ENCODE peak calls at places on chromosomes 1 and 21, in five cellular contexts. One of them, this sample, is unnamed.

GRCh38 chr1:204828352-204828850 is 42.3 kb upstream of the NFASC start:
- DNase-seq in CD8-positive, alpha-beta T cell: no peak
- DNase-seq in A549: peak
- DNase-seq in CD4-positive, alpha-beta T cell: peak
- DNase-seq in BJ: no peak
- DNase-seq in this sample: peak

GRCh38 chr1:234546890-234547788 is 62.8 kb downstream of the IRF2BP2 start:
- DNase-seq in CD8-positive, alpha-beta T cell: no peak
- DNase-seq in A549: no peak
- DNase-seq in CD4-positive, alpha-beta T cell: no peak
- DNase-seq in BJ: no peak
- DNase-seq in this sample: no peak

GRCh38 chr1:18469514-18469913 is 11.2 kb upstream of the KLHDC7A start:
- DNase-seq in CD8-positive, alpha-beta T cell: no peak
- DNase-seq in A549: no peak
- DNase-seq in CD4-positive, alpha-beta T cell: no peak
- DNase-seq in BJ: no peak
- DNase-seq in this sample: no peak

GRCh38 chr1:99607590-99607989 is 38.3 kb upstream of the PALMD start:
- DNase-seq in CD8-positive, alpha-beta T cell: no peak
- DNase-seq in A549: no peak
- DNase-seq in CD4-positive, alpha-beta T cell: no peak
- DNase-seq in BJ: no peak
- DNase-seq in this sample: no peak

GRCh38 chr1:149986486-149987296 is 23.8 kb downstream of the OTUD7B start:
- DNase-seq in CD8-positive, alpha-beta T cell: no peak
- DNase-seq in A549: no peak
- DNase-seq in CD4-positive, alpha-beta T cell: no peak
- DNase-seq in BJ: peak
- DNase-seq in this sample: no peak

GRCh38 chr1:117622726-117623125 is 16.9 kb downstream of the TENT5C start:
- DNase-seq in CD8-positive, alpha-beta T cell: peak
- DNase-seq in A549: no peak
- DNase-seq in CD4-positive, alpha-beta T cell: no peak
- DNase-seq in BJ: no peak
- DNase-seq in this sample: no peak

GRCh38 chr1:39847940-39848339 is 35.4 kb downstream of the TRIT1 start:
- DNase-seq in CD8-positive, alpha-beta T cell: no peak
- DNase-seq in A549: no peak
- DNase-seq in CD4-positive, alpha-beta T cell: no peak
- DNase-seq in BJ: no peak
- DNase-seq in this sample: no peak

GRCh38 chr21:44966135-44967081 is 26.6 kb downstream of the SLX9 start:
- DNase-seq in CD8-positive, alpha-beta T cell: no peak
- DNase-seq in A549: no peak
- DNase-seq in CD4-positive, alpha-beta T cell: no peak
- DNase-seq in BJ: no peak
- DNase-seq in this sample: no peak

GRCh38 chr1:56284933-56285332 is 294.4 kb downstream of the PLPP3 start:
- DNase-seq in CD8-positive, alpha-beta T cell: no peak
- DNase-seq in A549: peak
- DNase-seq in CD4-positive, alpha-beta T cell: no peak
- DNase-seq in BJ: peak
- DNase-seq in this sample: no peak

GRCh38 chr1:236143104-236143948 is 987 bp downstream of the GPR137B start:
- DNase-seq in CD8-positive, alpha-beta T cell: peak
- DNase-seq in A549: no peak
- DNase-seq in CD4-positive, alpha-beta T cell: no peak
- DNase-seq in BJ: no peak
- DNase-seq in this sample: peak

GRCh38 chr1:230858918-230859819 is 9.2 kb downstream of the C1orf198 start:
- DNase-seq in CD8-positive, alpha-beta T cell: no peak
- DNase-seq in A549: no peak
- DNase-seq in CD4-positive, alpha-beta T cell: no peak
- DNase-seq in BJ: peak
- DNase-seq in this sample: no peak

DNA sequence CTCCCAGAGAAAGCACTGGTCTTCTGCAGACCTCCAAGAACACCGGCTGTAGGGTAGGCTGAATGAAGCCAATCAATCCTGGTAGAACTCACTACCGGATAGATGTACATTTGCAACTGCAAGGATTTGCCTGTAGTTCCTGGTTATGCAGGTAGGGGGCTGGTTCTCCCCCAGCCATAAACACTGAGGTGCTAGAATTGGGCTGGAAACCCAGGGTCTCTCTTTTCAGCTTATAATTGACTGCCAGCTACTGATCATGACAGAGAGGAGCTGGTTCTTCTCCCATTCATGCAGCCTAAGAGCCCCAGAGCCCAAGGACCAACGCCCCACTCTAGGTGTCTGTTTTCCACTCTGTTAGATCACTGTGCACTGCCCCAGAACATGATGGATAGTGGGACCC is 21.5 kb upstream of the MTARC2 start:
- DNase-seq in CD8-positive, alpha-beta T cell: no peak
- DNase-seq in A549: no peak
- DNase-seq in CD4-positive, alpha-beta T cell: no peak
- DNase-seq in BJ: no peak
- DNase-seq in this sample: no peak
- TF ChIP-seq CTCF in CD8-positive, alpha-beta T cell: no peak
- TF ChIP-seq CTCF in A549: no peak
- TF ChIP-seq CTCF in CD4-positive, alpha-beta T cell: no peak
- TF ChIP-seq CTCF in BJ: peak
- TF ChIP-seq CTCF in this sample: no peak

GRCh38 chr21:27466175-27466574 is 499.3 kb upstream of the ADAMTS5 start:
- DNase-seq in CD8-positive, alpha-beta T cell: no peak
- DNase-seq in A549: no peak
- DNase-seq in CD4-positive, alpha-beta T cell: no peak
- DNase-seq in BJ: no peak
- DNase-seq in this sample: no peak
- TF ChIP-seq CTCF in CD8-positive, alpha-beta T cell: no peak
- TF ChIP-seq CTCF in A549: no peak
- TF ChIP-seq CTCF in CD4-positive, alpha-beta T cell: no peak
- TF ChIP-seq CTCF in BJ: no peak
- TF ChIP-seq CTCF in this sample: no peak

GRCh38 chr1:46019348-46019747 is 113.1 kb downstream of the PIK3R3 start:
- DNase-seq in CD8-positive, alpha-beta T cell: no peak
- DNase-seq in A549: no peak
- DNase-seq in CD4-positive, alpha-beta T cell: no peak
- DNase-seq in BJ: no peak
- DNase-seq in this sample: no peak

GRCh38 chr1:46021046-46021822 is 111.2 kb downstream of the PIK3R3 start:
- DNase-seq in CD8-positive, alpha-beta T cell: no peak
- DNase-seq in A549: no peak
- DNase-seq in CD4-positive, alpha-beta T cell: no peak
- DNase-seq in BJ: no peak
- DNase-seq in this sample: no peak

GRCh38 chr1:46020005-46020404 is 112.4 kb downstream of the PIK3R3 start:
- DNase-seq in CD8-positive, alpha-beta T cell: no peak
- DNase-seq in A549: no peak
- DNase-seq in CD4-positive, alpha-beta T cell: no peak
- DNase-seq in BJ: no peak
- DNase-seq in this sample: no peak

GRCh38 chr1:46013566-46013965 is 118.9 kb downstream of the PIK3R3 start:
- DNase-seq in CD8-positive, alpha-beta T cell: no peak
- DNase-seq in A549: no peak
- DNase-seq in CD4-positive, alpha-beta T cell: no peak
- DNase-seq in BJ: no peak
- DNase-seq in this sample: no peak

GRCh38 chr1:46017876-46018503 is 114.4 kb downstream of the PIK3R3 start:
- DNase-seq in CD8-positive, alpha-beta T cell: no peak
- DNase-seq in A549: no peak
- DNase-seq in CD4-positive, alpha-beta T cell: no peak
- DNase-seq in BJ: no peak
- DNase-seq in this sample: no peak
- TF ChIP-seq CTCF in CD8-positive, alpha-beta T cell: no peak
- TF ChIP-seq CTCF in A549: no peak
- TF ChIP-seq CTCF in CD4-positive, alpha-beta T cell: no peak
- TF ChIP-seq CTCF in BJ: no peak
- TF ChIP-seq CTCF in this sample: no peak

DNA sequence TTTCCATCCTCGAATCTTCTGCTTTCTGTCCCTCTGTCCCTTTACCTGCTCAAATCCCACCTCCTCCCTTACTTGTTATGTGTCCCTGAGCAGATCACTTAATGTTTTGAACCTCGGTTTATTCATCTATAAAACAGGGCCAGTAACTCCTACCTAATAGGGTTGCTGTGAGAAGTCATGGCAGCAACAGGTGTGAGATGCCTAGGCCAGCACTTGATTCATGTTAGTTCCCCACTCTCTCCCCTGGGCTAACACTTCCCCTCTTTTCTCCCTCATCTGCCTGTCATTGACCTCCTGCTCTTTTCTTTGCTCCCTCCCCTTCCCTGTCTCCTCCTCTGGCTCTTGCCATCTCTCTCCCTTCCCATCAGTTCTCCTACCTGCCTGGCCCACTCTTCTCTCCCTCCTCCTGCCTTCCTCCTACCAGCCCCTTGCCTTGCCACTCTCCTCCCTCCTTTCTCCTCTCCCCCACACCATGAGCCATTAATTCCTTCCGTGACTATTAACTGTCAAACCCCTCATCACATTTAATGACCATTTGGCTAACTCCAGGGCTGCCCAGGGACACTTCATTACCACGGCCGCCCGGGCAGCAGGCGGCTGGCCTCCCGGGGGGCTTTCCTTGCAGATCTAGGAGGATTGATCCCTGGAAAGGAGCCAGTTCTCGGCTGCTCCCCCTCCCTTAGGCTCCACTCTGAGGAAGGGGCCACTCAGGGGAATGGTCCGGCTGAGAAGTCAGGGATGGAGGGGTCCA is 90.6 kb upstream of the CD1D start:
- DNase-seq in CD8-positive, alpha-beta T cell: no peak
- DNase-seq in A549: no peak
- DNase-seq in CD4-positive, alpha-beta T cell: no peak
- DNase-seq in BJ: no peak
- DNase-seq in this sample: no peak
- TF ChIP-seq CTCF in CD8-positive, alpha-beta T cell: no peak
- TF ChIP-seq CTCF in A549: no peak
- TF ChIP-seq CTCF in CD4-positive, alpha-beta T cell: no peak
- TF ChIP-seq CTCF in BJ: no peak
- TF ChIP-seq CTCF in this sample: no peak

DNA sequence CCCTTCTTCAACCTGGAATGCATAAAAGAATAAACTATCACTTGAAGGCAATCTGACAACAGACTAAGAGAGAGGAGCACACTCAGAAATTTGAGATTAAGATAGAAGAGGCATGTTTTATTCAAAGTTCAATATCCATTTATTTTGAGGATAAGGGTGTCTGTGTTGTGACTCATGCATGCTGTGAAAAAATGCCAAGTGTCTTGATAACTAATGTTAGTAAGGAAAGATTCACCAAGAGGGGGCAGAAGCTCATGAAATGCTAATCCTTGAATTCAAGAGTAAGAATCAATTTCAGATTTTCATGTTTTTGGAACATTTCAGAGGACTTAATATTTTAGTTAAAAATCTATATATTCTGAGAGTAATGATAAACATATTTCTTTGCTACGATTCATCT is 94.0 kb downstream of the IFI44 start:
- DNase-seq in CD8-positive, alpha-beta T cell: no peak
- DNase-seq in A549: no peak
- DNase-seq in CD4-positive, alpha-beta T cell: no peak
- DNase-seq in BJ: no peak
- DNase-seq in this sample: no peak
- TF ChIP-seq CTCF in CD8-positive, alpha-beta T cell: no peak
- TF ChIP-seq CTCF in A549: no peak
- TF ChIP-seq CTCF in CD4-positive, alpha-beta T cell: no peak
- TF ChIP-seq CTCF in BJ: peak
- TF ChIP-seq CTCF in this sample: no peak

GRCh38 chr1:21930629-21931170 is 6.4 kb downstream of the HSPG2 start:
- DNase-seq in CD8-positive, alpha-beta T cell: no peak
- DNase-seq in A549: no peak
- DNase-seq in CD4-positive, alpha-beta T cell: no peak
- DNase-seq in BJ: no peak
- DNase-seq in this sample: no peak
- TF ChIP-seq CTCF in CD8-positive, alpha-beta T cell: no peak
- TF ChIP-seq CTCF in A549: no peak
- TF ChIP-seq CTCF in CD4-positive, alpha-beta T cell: no peak
- TF ChIP-seq CTCF in BJ: no peak
- TF ChIP-seq CTCF in this sample: no peak

DNA sequence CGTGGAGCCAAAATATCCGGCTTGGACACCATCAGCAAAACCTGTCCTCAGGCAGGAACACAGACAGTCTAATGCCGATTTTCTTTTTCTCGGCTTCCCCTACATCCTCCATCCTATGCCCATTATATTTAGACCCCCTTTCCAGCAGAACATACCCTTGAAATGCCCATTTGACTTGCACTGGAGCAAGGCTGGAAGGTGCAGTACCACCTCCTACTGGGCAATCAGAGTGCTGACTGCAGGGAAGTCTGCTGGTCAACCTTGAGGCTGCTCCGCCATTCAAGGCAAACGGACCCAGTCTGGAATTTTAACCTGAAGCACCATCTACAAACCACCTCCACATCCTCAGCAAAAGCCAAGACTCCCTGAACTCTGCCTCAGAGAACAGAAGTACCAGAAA is 79.5 kb downstream of the TIAM1 start:
- DNase-seq in CD8-positive, alpha-beta T cell: no peak
- DNase-seq in A549: no peak
- DNase-seq in CD4-positive, alpha-beta T cell: no peak
- DNase-seq in BJ: no peak
- DNase-seq in this sample: no peak
- TF ChIP-seq CTCF in CD8-positive, alpha-beta T cell: no peak
- TF ChIP-seq CTCF in A549: no peak
- TF ChIP-seq CTCF in CD4-positive, alpha-beta T cell: no peak
- TF ChIP-seq CTCF in BJ: no peak
- TF ChIP-seq CTCF in this sample: no peak

This sample was measured in GM20000.